ENCODE peak calls at places on chromosomes 4 and X, in four cellular contexts. D is IMR-90, E is foreskin fibroblast, H is fibroblast of mammary gland. T is an unnamed sample.

GRCh38 chr4:140188975-140189374 is 35.0 kb upstream of the MAML3 start:
- DNase-seq in D (peak), E (peak), H (peak), T (no peak)

GRCh38 chrX:12013220-12013619 is 125.1 kb upstream of the FRMPD4 start:
- DNase-seq in D (peak), E (peak), H (peak), T (no peak)

GRCh38 chrX:34629572-34629971 is 27.5 kb downstream of the TMEM47 start:
- DNase-seq in D (no peak), E (peak), H (peak), T (no peak)

GRCh38 chrX:27998666-27999065 is 17.4 kb upstream of the DCAF8L1 start:
- DNase-seq in D (no peak), E (no peak), H (no peak), T (no peak)

GRCh38 chr4:61740950-61741638 is 541.0 kb downstream of the ADGRL3 start:
- DNase-seq in D (no peak), E (no peak), H (no peak), T (no peak)

GRCh38 chrX:21745756-21746155 is 12.2 kb downstream of the SMPX start:
- DNase-seq in D (peak), E (peak), H (peak), T (no peak)

GRCh38 chr4:98484031-98484430 is 174.4 kb downstream of the TSPAN5 start:
- DNase-seq in D (no peak), E (no peak), H (peak), T (no peak)

GRCh38 chr4:17273047-17273446 is 238.8 kb downstream of the QDPR start:
- DNase-seq in D (peak), E (peak), H (peak), T (no peak)

GRCh38 chr4:55184600-55185523 is 59.5 kb upstream of the KDR start:
- DNase-seq in D (peak), E (peak), H (peak), T (peak)

GRCh38 chr4:177163532-177163931 is 146.1 kb upstream of the NEIL3 start:
- DNase-seq in D (peak), E (peak), H (peak), T (no peak)

GRCh38 chrX:67601771-67602170 is 58.0 kb downstream of the AR start:
- DNase-seq in D (no peak), E (peak), H (peak), T (no peak)

GRCh38 chrX:67599532-67599931 is 55.7 kb downstream of the AR start:
- DNase-seq in D (no peak), E (no peak), H (no peak), T (no peak)

GRCh38 chrX:67610282-67610681 is 66.5 kb downstream of the AR start:
- DNase-seq in D (no peak), E (no peak), H (no peak), T (no peak)

GRCh38 chrX:67607436-67607835 is 63.6 kb downstream of the AR start:
- DNase-seq in D (peak), E (peak), H (peak), T (no peak)

DNA sequence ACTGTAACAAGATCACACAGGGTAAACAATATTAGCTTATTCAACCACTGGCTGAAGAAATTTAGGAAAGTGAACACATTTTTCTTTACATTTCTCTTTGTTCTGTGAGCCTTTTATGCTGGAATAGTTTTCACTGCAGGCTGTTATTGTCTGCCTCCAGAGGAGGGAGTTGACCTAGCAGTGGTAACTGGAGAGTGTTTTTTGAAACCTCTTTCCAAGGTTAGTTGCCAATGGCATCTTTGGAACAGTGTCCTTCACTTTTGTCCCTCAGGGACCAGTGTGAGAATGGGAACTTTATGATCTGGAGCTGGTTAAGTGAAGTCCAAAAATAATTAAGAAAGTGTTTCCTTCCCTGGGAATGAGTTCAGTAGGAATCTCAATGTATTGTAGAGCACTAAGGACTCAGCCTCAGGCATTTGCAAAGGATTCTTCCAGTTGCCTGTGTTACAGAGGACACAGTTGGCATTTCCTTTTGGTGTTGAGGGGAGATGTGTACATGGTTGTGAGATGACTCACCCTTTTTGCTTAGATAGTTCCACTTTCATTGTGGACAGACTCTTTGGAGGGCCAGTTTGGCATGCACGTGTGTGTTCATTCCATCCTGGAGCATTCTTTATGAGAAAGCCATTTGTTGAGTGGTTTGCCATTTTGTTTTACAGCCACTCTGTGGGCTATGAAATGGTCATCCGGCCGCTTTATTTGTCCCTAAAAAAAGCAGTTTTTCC is 61.3 kb downstream of the AR start:
- DNase-seq in D (peak), E (peak), H (peak), T (no peak)
- TF ChIP-seq CTCF in D (no peak), E (peak), H (peak), T (no peak)

DNA sequence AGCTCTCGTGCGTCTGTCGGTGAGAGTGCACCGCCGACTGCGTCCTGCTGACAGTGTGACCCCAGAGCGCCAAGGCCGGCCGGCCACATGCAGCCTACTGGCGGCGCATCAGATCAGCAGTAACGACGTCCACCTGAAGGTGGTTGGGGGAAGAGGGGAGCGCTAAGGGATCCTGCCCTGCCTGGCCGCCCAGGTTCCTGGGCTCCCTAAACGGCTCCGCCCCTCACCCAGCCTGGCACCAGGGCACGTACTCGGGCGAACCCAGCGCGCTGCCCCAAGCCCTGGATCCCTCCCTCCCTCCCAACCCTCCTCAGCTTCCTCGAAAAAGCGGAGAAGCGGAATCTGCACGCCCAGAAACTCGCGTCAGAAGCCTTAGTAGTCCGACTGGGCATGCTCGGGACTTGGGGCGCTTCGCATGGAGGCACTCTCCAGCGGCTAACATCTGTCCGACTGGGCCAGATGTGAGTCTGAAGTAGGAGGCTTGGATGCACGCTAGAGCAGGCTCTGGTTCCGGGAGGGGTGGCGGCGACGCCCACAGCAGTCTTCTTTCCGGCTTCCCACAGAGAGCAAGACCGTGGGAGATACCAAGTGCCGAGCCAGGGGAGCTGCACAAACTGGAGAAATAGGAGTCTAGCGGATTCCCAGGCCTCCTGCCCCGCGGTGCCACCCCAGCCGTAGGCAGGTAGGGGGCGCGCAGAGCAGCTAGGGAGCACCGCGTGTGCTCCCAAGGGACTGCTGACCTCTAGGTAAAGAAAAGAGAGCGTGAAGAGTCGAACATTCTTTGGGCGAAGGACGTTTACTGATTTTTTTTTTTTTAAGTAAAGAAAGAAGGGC is 114.4 kb upstream of the TEX13C start:
- DNase-seq in D (no peak), E (peak), H (peak), T (no peak)
- TF ChIP-seq CTCF in D (no peak), E (no peak), H (no peak), T (no peak)

DNA sequence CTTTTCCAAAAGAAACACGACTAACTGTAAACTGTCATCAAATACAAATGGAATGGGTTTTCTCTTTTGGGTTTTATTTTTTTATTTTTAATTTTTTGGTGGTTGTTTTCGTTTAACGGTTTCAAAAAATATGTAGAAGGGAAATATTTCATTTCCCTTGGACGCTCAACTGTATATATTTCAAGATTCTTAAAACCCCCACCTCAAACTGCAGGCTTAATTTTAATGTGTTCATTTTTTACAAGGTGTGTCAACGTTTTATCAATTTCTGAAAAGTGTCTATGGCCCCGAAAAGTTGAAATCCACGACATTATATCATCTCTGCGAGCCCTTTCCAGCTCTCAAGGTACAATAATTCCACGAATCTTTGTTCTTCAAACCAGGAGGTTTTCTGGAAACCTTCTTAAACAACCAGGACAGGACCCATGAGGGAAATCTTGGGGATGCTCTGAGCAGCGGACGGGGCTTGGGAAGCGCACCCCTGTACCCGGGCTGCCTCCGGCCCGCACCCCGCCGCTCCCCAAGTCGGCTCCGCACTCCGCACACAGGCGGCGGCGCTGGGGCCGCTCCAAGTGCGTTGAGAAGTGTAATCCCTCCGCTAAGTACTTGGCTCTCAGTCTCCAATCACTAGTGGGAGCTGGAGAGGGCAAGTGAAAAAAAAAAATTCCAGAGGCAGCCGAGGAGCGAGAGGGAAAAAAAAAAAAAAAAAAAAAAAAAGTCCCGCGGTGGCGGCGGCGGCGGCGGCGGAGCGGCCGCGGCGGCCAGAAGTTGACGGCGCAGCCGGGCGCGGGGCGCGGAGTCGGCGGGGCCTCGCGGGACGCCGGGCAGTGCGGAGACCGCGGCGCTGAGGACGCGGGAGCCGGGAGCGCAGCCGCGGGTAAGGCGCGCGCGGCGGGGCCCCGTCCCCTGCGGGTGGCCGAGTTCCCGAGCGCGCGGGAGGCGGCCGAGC is at the start of gene BMPR1B:
- DNase-seq in D (peak), E (peak), H (peak), T (no peak)
- TF ChIP-seq CTCF in D (peak), E (no peak), H (no peak), T (no peak)

GRCh38 chr4:1764670-1765069 is 28.4 kb upstream of the FGFR3 start:
- DNase-seq in D (no peak), E (no peak), H (no peak), T (no peak)

GRCh38 chr4:1763070-1763549 is 30.0 kb upstream of the FGFR3 start:
- DNase-seq in D (no peak), E (no peak), H (no peak), T (no peak)

GRCh38 chr4:1762264-1763010 is 30.7 kb upstream of the FGFR3 start:
- DNase-seq in D (no peak), E (no peak), H (no peak), T (no peak)

GRCh38 chr4:1765409-1766335 is 27.4 kb upstream of the FGFR3 start:
- DNase-seq in D (no peak), E (no peak), H (no peak), T (peak)

DNA sequence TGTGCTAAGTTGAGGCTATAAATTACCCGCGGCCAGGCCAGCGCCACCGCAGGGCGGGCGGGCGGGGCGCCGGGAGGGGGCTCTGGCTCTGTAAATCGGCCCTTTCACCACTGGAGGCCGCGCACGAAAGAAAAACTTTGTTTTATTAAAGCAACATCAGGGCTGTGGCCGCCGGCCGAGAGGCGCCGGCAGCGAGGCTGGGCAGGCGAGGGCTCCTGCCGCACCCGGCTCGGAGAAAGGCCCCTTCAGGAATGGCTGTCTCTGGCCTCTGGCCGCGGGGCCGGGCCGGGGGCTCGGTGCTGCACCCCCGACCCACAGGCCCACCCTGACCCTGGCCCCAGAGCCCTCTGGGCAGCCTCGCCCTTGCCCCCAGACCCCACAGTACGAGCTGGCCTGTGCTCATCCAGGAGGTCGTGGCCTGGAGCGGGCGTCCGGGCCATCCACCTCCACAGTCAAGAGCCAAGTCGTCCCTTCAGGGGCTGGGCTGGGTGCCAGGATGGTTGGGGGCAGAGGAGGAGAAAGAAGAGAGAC is 29.5 kb upstream of the FGFR3 start:
- DNase-seq in D (peak), E (peak), H (peak), T (no peak)
- TF ChIP-seq CTCF in D (peak), E (no peak), H (no peak), T (no peak)

T was measured in Caco-2.